ENCODE peak calls at places on chromosomes 12 and 14, in four cellular contexts. F is non-pigmented ciliary epithelial cell, O is HEK293T, N is NCI-H1105 treated with DMSO at 0.1 percent for 48 hours. L is an unnamed sample.

GRCh38 chr12:38113991-38114390 is 202.6 kb upstream of the ALG10B start:
- DNase-seq in F (no peak), O (no peak), N (no peak), L (no peak)

GRCh38 chr12:13443028-13443427 is 246.5 kb downstream of the EMP1 start:
- DNase-seq in F (no peak), O (no peak), N (no peak), L (no peak)

GRCh38 chr12:27343255-27344000 is 10.8 kb downstream of the BMAL2 start:
- DNase-seq in F (peak; percentile 87), O (no peak), N (no peak), L (no peak)

GRCh38 chr14:103880334-103880985 is 33.1 kb upstream of the PPP1R13B start:
- DNase-seq in F (no peak), O (no peak), N (peak; percentile 34), L (no peak)

GRCh38 chr14:102980409-102980810 is 57.9 kb downstream of the AMN start:
- DNase-seq in F (no peak), O (no peak), N (no peak), L (no peak)

GRCh38 chr12:25241171-25242020 is 9.3 kb downstream of the KRAS start:
- DNase-seq in F (no peak), O (peak; percentile 10), N (peak; percentile 35), L (no peak)

GRCh38 chr12:96404683-96405082 is 4.4 kb upstream of the CDK17 start:
- DNase-seq in F (no peak), O (no peak), N (no peak), L (no peak)

GRCh38 chr12:121287267-121287954 is 9.1 kb downstream of the CAMKK2 start:
- DNase-seq in F (peak; percentile 36), O (no peak), N (no peak), L (no peak)

GRCh38 chr12:6873094-6874006 is at the start of gene SPSB2:
- DNase-seq in F (no peak), O (peak; percentile 96), N (peak; percentile 94), L (peak; percentile 100)

GRCh38 chr12:94795053-94795452 is 144.7 kb upstream of the TMCC3 start:
- DNase-seq in F (no peak), O (no peak), N (no peak), L (no peak)

GRCh38 chr12:113641426-113641825 is 169.8 kb upstream of the LHX5 start:
- DNase-seq in F (no peak), O (no peak), N (no peak), L (no peak)

GRCh38 chr12:69024413-69024812 is 91.4 kb upstream of the CPM start:
- DNase-seq in F (no peak), O (no peak), N (no peak), L (no peak)

GRCh38 chr12:117818400-117818799 is 150.4 kb downstream of the KSR2 start:
- DNase-seq in F (no peak), O (no peak), N (no peak), L (no peak)

GRCh38 chr12:94174576-94174975 is 26.2 kb downstream of the PLXNC1 start:
- DNase-seq in F (no peak), O (no peak), N (no peak), L (no peak)

GRCh38 chr12:52713960-52714886 is 10.9 kb upstream of the KRT77 start:
- DNase-seq in F (no peak), O (no peak), N (no peak), L (peak; percentile 27)

GRCh38 chr14:103185051-103186027 is 62.1 kb downstream of the TNFAIP2 start:
- DNase-seq in F (no peak), O (peak; percentile 24), N (peak; percentile 71), L (no peak)

GRCh38 chr12:28424965-28425364 is 234.7 kb downstream of the CCDC91 start:
- DNase-seq in F (peak; percentile 63), O (no peak), N (no peak), L (no peak)

GRCh38 chr12:55982319-55982936 is 8.6 kb downstream of the RAB5B start:
- DNase-seq in F (no peak), O (no peak), N (no peak), L (no peak)

GRCh38 chr14:105974902-105975301 is 448.5 kb downstream of the TMEM121 start:
- DNase-seq in F (no peak), O (peak; percentile 26), N (no peak), L (no peak)

GRCh38 chr12:115598827-115599226 is 678.7 kb downstream of the MED13L start:
- DNase-seq in F (no peak), O (no peak), N (peak; percentile 88), L (no peak)

GRCh38 chr12:112179936-112180335 is 54.6 kb downstream of the TRAFD1 start:
- DNase-seq in F (no peak), O (no peak), N (peak; percentile 25), L (no peak)

GRCh38 chr14:64891839-64892375 is 12.2 kb upstream of the SPTB start:
- DNase-seq in F (no peak), O (peak; percentile 39), N (peak; percentile 67), L (no peak)

GRCh38 chr14:74524076-74524812 is 30.7 kb downstream of the ISCA2 start:
- DNase-seq in F (no peak), O (no peak), N (no peak), L (no peak)

GRCh38 chr14:33986804-33987203 is 35.9 kb upstream of the EGLN3 start:
- DNase-seq in F (peak; percentile 89), O (no peak), N (no peak), L (no peak)

GRCh38 chr12:121005346-121005815 is 10.9 kb downstream of the C12orf43 start:
- DNase-seq in F (peak; percentile 5), O (peak; percentile 74), N (peak; percentile 19), L (peak; percentile 48)

GRCh38 chr14:92352158-92352985 is 29.4 kb downstream of the SLC24A4 start:
- DNase-seq in F (no peak), O (peak; percentile 53), N (peak; percentile 11), L (no peak)

GRCh38 chr12:108640802-108641445 is 7.2 kb upstream of the SELPLG start:
- DNase-seq in F (no peak), O (no peak), N (no peak), L (no peak)

GRCh38 chr14:95137804-95138167 is 19.5 kb downstream of the DICER1 start:
- DNase-seq in F (no peak), O (no peak), N (no peak), L (no peak)

GRCh38 chr14:50823051-50823762 is 7.8 kb downstream of the NIN start:
- DNase-seq in F (no peak), O (no peak), N (no peak), L (no peak)

GRCh38 chr14:105364100-105364708 is 34.1 kb upstream of the TEX22 start:
- DNase-seq in F (peak; percentile 23), O (no peak), N (peak; percentile 25), L (no peak)

GRCh38 chr14:72591401-72591800 is 302.5 kb downstream of the DPF3 start:
- DNase-seq in F (no peak), O (no peak), N (peak; percentile 17), L (no peak)

GRCh38 chr12:46378530-46378929 is 6.0 kb upstream of the SLC38A2 start:
- DNase-seq in F (no peak), O (no peak), N (no peak), L (no peak)